ENCODE peak calls at places on chromosomes 2 and 18, in nine cellular contexts. I, B, E, P, J, O, L, X and M are unnamed samples.

GRCh38 chr2:74500578-74500946 is 1.2 kb upstream of the LBX2 start:
- DNase-seq in I (no peak), B (no peak), E (no peak), P (no peak), J (no peak), O (no peak), L (no peak), X (no peak), M (no peak)

GRCh38 chr18:13470555-13471494 is 252.3 kb downstream of the LDLRAD4 start:
- DNase-seq in I (no peak), B (no peak), E (peak), P (no peak), J (no peak), O (no peak), L (no peak), X (no peak), M (no peak)

GRCh38 chr18:71529708-71530303 is 1014.3 kb downstream of the CBLN2 start:
- DNase-seq in I (no peak), B (no peak), E (no peak), P (peak), J (no peak), O (no peak), L (peak), X (peak), M (no peak)

GRCh38 chr2:237574894-237575868 is 8.8 kb downstream of the PRLH start:
- DNase-seq in I (peak), B (no peak), E (no peak), P (peak), J (no peak), O (no peak), L (peak), X (peak), M (no peak)

GRCh38 chr2:20456049-20456665 is 9.3 kb downstream of the RHOB start:
- DNase-seq in I (no peak), B (no peak), E (no peak), P (peak), J (no peak), O (no peak), L (no peak), X (no peak), M (no peak)

GRCh38 chr2:162060522-162060921 is 13.5 kb downstream of the DPP4 start:
- DNase-seq in I (no peak), B (no peak), E (no peak), P (no peak), J (no peak), O (no peak), L (no peak), X (no peak), M (no peak)

GRCh38 chr2:159904127-159904564 is 106.1 kb upstream of the CD302 start:
- DNase-seq in I (no peak), B (no peak), E (no peak), P (no peak), J (no peak), O (no peak), L (no peak), X (peak), M (no peak)

GRCh38 chr18:21179590-21180220 is 62.3 kb upstream of the GREB1L start:
- DNase-seq in I (peak), B (peak), E (no peak), P (peak), J (peak), O (peak), L (peak), X (peak), M (peak)

GRCh38 chr2:138615257-138615656 is 113.7 kb downstream of the SPOPL start:
- DNase-seq in I (no peak), B (peak), E (no peak), P (peak), J (no peak), O (no peak), L (no peak), X (peak), M (no peak)

GRCh38 chr18:65990174-65990690 is 239.4 kb downstream of the CDH7 start:
- DNase-seq in I (no peak), B (no peak), E (no peak), P (no peak), J (no peak), O (no peak), L (no peak), X (no peak), M (no peak)

GRCh38 chr2:158024288-158024898 is 77.3 kb upstream of the UPP2 start:
- DNase-seq in I (peak), B (peak), E (no peak), P (peak), J (peak), O (peak), L (peak), X (peak), M (peak)

GRCh38 chr2:219332542-219332941 is at the start of gene RESP18:
- DNase-seq in I (no peak), B (no peak), E (no peak), P (no peak), J (peak), O (no peak), L (no peak), X (no peak), M (no peak)

GRCh38 chr18:457120-457519 is 43.4 kb downstream of the COLEC12 start:
- DNase-seq in I (no peak), B (no peak), E (peak), P (peak), J (peak), O (peak), L (peak), X (no peak), M (peak)

GRCh38 chr2:112275314-112275886 is at the start of gene ZC3H6:
- DNase-seq in I (peak), B (peak), E (peak), P (peak), J (peak), O (peak), L (peak), X (peak), M (peak)
- TF ChIP-seq CTCF in I (no peak), B (no peak), E (peak), P (no peak), J (peak), O (peak), L (no peak), X (no peak), M (no peak)

GRCh38 chr2:134791606-134792005 is 46.8 kb upstream of the ACMSD start:
- DNase-seq in I (no peak), B (no peak), E (no peak), P (peak), J (no peak), O (no peak), L (no peak), X (no peak), M (no peak)

GRCh38 chr2:134788417-134788816 is 50.0 kb upstream of the ACMSD start:
- DNase-seq in I (no peak), B (no peak), E (no peak), P (no peak), J (no peak), O (no peak), L (no peak), X (no peak), M (no peak)

GRCh38 chr2:134792147-134792546 is 46.3 kb upstream of the ACMSD start:
- DNase-seq in I (no peak), B (no peak), E (no peak), P (no peak), J (no peak), O (no peak), L (no peak), X (no peak), M (no peak)

GRCh38 chr2:134785659-134786058 is 52.8 kb upstream of the ACMSD start:
- DNase-seq in I (no peak), B (no peak), E (no peak), P (no peak), J (no peak), O (no peak), L (no peak), X (no peak), M (no peak)

GRCh38 chr2:134790487-134790886 is 47.9 kb upstream of the ACMSD start:
- DNase-seq in I (no peak), B (no peak), E (no peak), P (no peak), J (no peak), O (no peak), L (no peak), X (no peak), M (no peak)
- TF ChIP-seq CTCF in I (no peak), B (no peak), E (peak), P (no peak), J (peak), O (no peak), L (no peak), X (no peak), M (no peak)

GRCh38 chr2:218093879-218094278 is 24.8 kb downstream of the RUFY4 start:
- DNase-seq in I (no peak), B (no peak), E (no peak), P (no peak), J (no peak), O (no peak), L (no peak), X (no peak), M (no peak)
- TF ChIP-seq CTCF in I (no peak), B (no peak), E (no peak), P (no peak), J (no peak), O (no peak), L (no peak), X (no peak), M (no peak)

GRCh38 chr18:24731981-24732380 is 271.5 kb downstream of the HRH4 start:
- DNase-seq in I (no peak), B (no peak), E (no peak), P (peak), J (no peak), O (no peak), L (no peak), X (no peak), M (no peak)

GRCh38 chr18:24736686-24737085 is 276.2 kb downstream of the HRH4 start:
- DNase-seq in I (no peak), B (no peak), E (no peak), P (no peak), J (no peak), O (no peak), L (no peak), X (no peak), M (no peak)

GRCh38 chr18:24735504-24736243 is 275.2 kb downstream of the HRH4 start:
- DNase-seq in I (no peak), B (no peak), E (no peak), P (no peak), J (no peak), O (no peak), L (no peak), X (no peak), M (no peak)

GRCh38 chr18:24731158-24731557 is 270.7 kb downstream of the HRH4 start:
- DNase-seq in I (no peak), B (no peak), E (no peak), P (no peak), J (no peak), O (no peak), L (no peak), X (no peak), M (no peak)

GRCh38 chr18:24734058-24734457 is 273.6 kb downstream of the HRH4 start:
- DNase-seq in I (no peak), B (no peak), E (no peak), P (no peak), J (peak), O (peak), L (no peak), X (peak), M (peak)
- TF ChIP-seq CTCF in I (no peak), B (no peak), E (peak), P (peak), J (peak), O (no peak), L (no peak), X (no peak), M (peak)